ENCODE peak calls at places on chromosome 6, in four cellular contexts. D, V, Z and Y are unnamed samples.

GRCh38 chr6:35955071-35955470 is 34.2 kb upstream of the SRPK1 start:
- DNase-seq in D (no peak), V (no peak), Z (no peak), Y (no peak)

GRCh38 chr6:36753671-36754485 is 56.3 kb downstream of the RAB44 start:
- DNase-seq in Z (no peak), V (no peak), D (no peak), Y (no peak)

GRCh38 chr6:32190054-32190945 is at the start of gene PBX2:
- DNase-seq in Z (peak), D (peak), V (peak), Y (peak)

GRCh38 chr6:159842035-159842434 is 42.0 kb downstream of the PNLDC1 start:
- DNase-seq in Z (no peak), D (no peak), V (no peak), Y (no peak)

GRCh38 chr6:146041282-146041681 is 12.4 kb downstream of the GRM1 start:
- DNase-seq in V (no peak), D (no peak), Z (no peak), Y (no peak)

GRCh38 chr6:99458319-99458718 is 33.2 kb upstream of the PNISR start:
- DNase-seq in Z (no peak), V (no peak), D (no peak), Y (no peak)

GRCh38 chr6:54037277-54037779 is 73.9 kb upstream of the MLIP start:
- DNase-seq in V (no peak), D (no peak), Z (no peak), Y (no peak)

GRCh38 chr6:84086545-84087429 is 53.2 kb downstream of the MRAP2 start:
- DNase-seq in D (no peak), Z (no peak), V (no peak), Y (no peak)